ENCODE peak calls at places on chromosomes 6 and 20, in ten cellular contexts. V is stimulated activated CD4-positive, alpha-beta T cell treated with anti-CD3 and anti-CD28 coated beads, Interleukin-15, amount 100 ng/mL, for 1 hour; N is amniotic stem cell; J is HT1080; C is ovary; H is WERI-Rb-1; Q is spleen; P is upper lobe of right lung; O is DMS153; A is H9. S is an unnamed sample.

GRCh38 chr6:162973141-162973872 is 245.5 kb downstream of the PACRG start:
- DNase-seq in V (no peak), N (no peak), J (no peak), C (no peak), H (no peak), Q (no peak), P (no peak), O (no peak), A (no peak), S (no peak)

GRCh38 chr20:16574656-16575355 is 1.6 kb upstream of the KIF16B start:
- DNase-seq in V (peak; percentile 71), N (no peak), J (no peak), C (peak; percentile 82), H (peak; percentile 86), Q (peak; percentile 96), P (peak; percentile 95), O (peak; percentile 34), A (peak; percentile 94), S (peak; percentile 92)

GRCh38 chr20:47527004-47527800 is 25.5 kb downstream of the NCOA3 start:
- DNase-seq in V (no peak), N (no peak), J (no peak), C (no peak), H (no peak), Q (no peak), P (no peak), O (no peak), A (no peak), S (no peak)

GRCh38 chr20:32544893-32545840 is 40.0 kb downstream of the NOL4L start:
- DNase-seq in V (no peak), N (no peak), J (peak; percentile 35), C (no peak), H (no peak), Q (no peak), P (no peak), O (no peak), A (no peak), S (no peak)

GRCh38 chr6:38156818-38157565 is 337.5 kb downstream of the ZFAND3 start:
- DNase-seq in V (no peak), N (no peak), J (no peak), C (no peak), H (no peak), Q (no peak), P (no peak), O (no peak), A (no peak), S (no peak)

GRCh38 chr6:67640462-67640861 is 994.6 kb upstream of the ADGRB3 start:
- DNase-seq in V (no peak), N (no peak), J (peak; percentile 26), C (no peak), H (no peak), Q (no peak), P (no peak), O (no peak), A (no peak), S (no peak)

GRCh38 chr6:22036267-22036666 is 260.6 kb downstream of the PRL start:
- DNase-seq in V (no peak), N (no peak), J (peak; percentile 31), C (no peak), H (no peak), Q (no peak), P (no peak), O (peak; percentile 10), A (peak; percentile 82), S (no peak)

GRCh38 chr20:58694241-58695083 is 1.9 kb downstream of the NPEPL1 start:
- DNase-seq in V (no peak), N (no peak), J (no peak), C (no peak), H (no peak), Q (no peak), P (peak; percentile 60), O (no peak), A (peak; percentile 31), S (no peak)

GRCh38 chr20:5621305-5621704 is 128.9 kb upstream of the SHLD1 start:
- DNase-seq in V (no peak), N (no peak), J (no peak), C (no peak), H (no peak), Q (no peak), P (no peak), O (peak; percentile 95), A (no peak), S (no peak)

GRCh38 chr6:41072836-41073202 is at the start of gene NFYA:
- DNase-seq in V (peak; percentile 99), N (peak; percentile 100), J (peak; percentile 99), C (no peak), H (no peak), Q (no peak), P (peak; percentile 100), O (peak; percentile 100), A (peak; percentile 99), S (no peak)

GRCh38 chr6:111874030-111874425 is 776 bp upstream of the FYN start:
- DNase-seq in V (no peak), N (no peak), J (peak; percentile 18), C (no peak), H (no peak), Q (no peak), P (no peak), O (no peak), A (no peak), S (no peak)

GRCh38 chr20:3565851-3566250 is 95.0 kb downstream of the ATRN start:
- DNase-seq in V (no peak), N (no peak), J (no peak), C (no peak), H (no peak), Q (no peak), P (no peak), O (no peak), A (no peak), S (no peak)